ENCODE peak calls at places on chromosome 21, in six cellular contexts. S is aorta; F is heart right ventricle; L is HCT116; T is activated CD8-positive, alpha-beta T cell treated with anti-CD3 and anti-CD28 coated beads for 36 hours; X is heart left ventricle. J is an unnamed sample.

GRCh38 chr21:28344985-28345384 is 647.7 kb downstream of the LTN1 start:
- ATAC-seq in T (no peak), S (peak; percentile 54), X (no peak), F (no peak), L (no peak), J (no peak)

GRCh38 chr21:43209575-43210453 is 41.0 kb downstream of the CRYAA start:
- ATAC-seq in L (no peak), X (peak; percentile 17), S (no peak), T (no peak), F (peak; percentile 28), J (no peak)

GRCh38 chr21:42040411-42041180 is 30.4 kb upstream of the ZBTB21 start:
- ATAC-seq in T (no peak), L (peak; percentile 89), F (no peak), X (peak; percentile 58), S (peak; percentile 58), J (no peak)

GRCh38 chr21:46596201-46596600 is 8.7 kb downstream of the S100B start:
- ATAC-seq in F (no peak), S (no peak), L (no peak), X (no peak), T (no peak), J (no peak)

GRCh38 chr21:44582980-44583799 is 2.8 kb upstream of the KRTAP10-5 start:
- ATAC-seq in F (peak; percentile 71), L (no peak), S (no peak), X (no peak), T (no peak), J (peak; percentile 4)

GRCh38 chr21:41719691-41720090 is 47.2 kb downstream of the RIPK4 start:
- ATAC-seq in T (no peak), S (no peak), X (no peak), F (no peak), L (no peak), J (no peak)

GRCh38 chr21:46294647-46295176 is 8.6 kb downstream of the YBEY start:
- ATAC-seq in X (peak; percentile 31), T (peak; percentile 27), F (peak; percentile 21), L (no peak), S (no peak), J (no peak)

GRCh38 chr21:38888956-38889605 is 83.4 kb downstream of the ETS2 start:
- ATAC-seq in L (no peak), S (peak; percentile 74), F (no peak), T (no peak), X (no peak), J (no peak)

GRCh38 chr21:36080386-36080785 is 10.6 kb downstream of the CBR1 start:
- ATAC-seq in X (no peak), S (no peak), L (no peak), F (no peak), T (no peak), J (no peak)

GRCh38 chr21:39161064-39161463 is 22.2 kb downstream of the PSMG1 start:
- ATAC-seq in X (no peak), T (no peak), L (no peak), F (no peak), S (no peak), J (no peak)

GRCh38 chr21:44453120-44453519 is 2.2 kb upstream of the LRRC3 start:
- ATAC-seq in T (no peak), F (no peak), S (no peak), L (no peak), X (no peak), J (no peak)

GRCh38 chr21:29287383-29287782 is 11.3 kb upstream of the BACH1 start:
- ATAC-seq in X (peak; percentile 74), S (no peak), L (no peak), T (no peak), F (no peak), J (no peak)

GRCh38 chr21:37550618-37551405 is 184.2 kb downstream of the DYRK1A start:
- ATAC-seq in F (no peak), X (no peak), L (no peak), S (no peak), T (no peak), J (no peak)

GRCh38 chr21:25929859-25930520 is 195.2 kb downstream of the GABPA start:
- ATAC-seq in F (no peak), T (no peak), X (peak; percentile 42), S (peak; percentile 30), L (no peak), J (no peak)

GRCh38 chr21:10521091-10521598 is at the start of gene TPTE:
- ATAC-seq in T (no peak), L (no peak), F (no peak), S (peak; percentile 23), X (peak; percentile 48), J (no peak)

GRCh38 chr21:46559291-46559983 is 45.4 kb downstream of the S100B start:
- ATAC-seq in S (peak; percentile 49), F (no peak), X (no peak), L (no peak), T (peak; percentile 86), J (peak; percentile 91)

GRCh38 chr21:15171546-15171945 is 106.7 kb upstream of the NRIP1 start:
- ATAC-seq in F (no peak), S (no peak), X (no peak), L (no peak), T (no peak), J (no peak)

GRCh38 chr21:37829447-37829846 is 86.8 kb downstream of the KCNJ6 start:
- ATAC-seq in L (no peak), X (no peak), F (no peak), T (no peak), S (peak; percentile 53), J (no peak)

GRCh38 chr21:45347048-45347711 is 57.8 kb upstream of the COL18A1 start:
- ATAC-seq in T (no peak), S (peak; percentile 2), L (no peak), F (no peak), X (no peak), J (no peak)

GRCh38 chr21:31186916-31187315 is 148.6 kb upstream of the KRTAP19-8 start:
- ATAC-seq in X (no peak), L (no peak), T (no peak), F (no peak), S (no peak), J (no peak)

GRCh38 chr21:35559881-35560280 is 500.4 kb downstream of the SETD4 start:
- ATAC-seq in F (no peak), L (no peak), T (no peak), S (no peak), X (no peak), J (no peak)

GRCh38 chr21:16455978-16456377 is 726.2 kb downstream of the USP25 start:
- ATAC-seq in T (no peak), X (peak; percentile 29), L (no peak), S (no peak), F (peak; percentile 55), J (no peak)

J was measured in activated T-helper 17 cell treated with anti-CD3 and anti-CD28 coated beads, Interleukin-2, amount 50 U/mL, for 72 hours.